ENCODE peak calls at places on chromosomes 12 and 14, in seven cellular contexts. X is aorta; V is AG08396; L is NCI-H1436; E is stimulated activated CD8-positive, alpha-beta memory T cell treated with anti-CD3 and anti-CD28 coated beads, Interleukin-12 subunit alpha, Interleukin-12 subunit beta, amount 100 ng/mL, for 1 hour; S is CD14-positive monocyte; Z is amygdala. M is an unnamed sample.

GRCh38 chr14:30528119-30528518 is 30.8 kb upstream of the G2E3 start:
- DNase-seq in X (no peak), V (no peak), L (no peak), E (no peak), S (no peak), Z (no peak), M (no peak)

GRCh38 chr12:56487448-56488040 is 417 bp downstream of the GLS2 start:
- DNase-seq in X (peak), V (peak), L (peak), E (no peak), S (no peak), Z (no peak), M (no peak)

GRCh38 chr14:105393151-105393550 is 5.2 kb upstream of the TEX22 start:
- DNase-seq in X (no peak), V (no peak), L (no peak), E (no peak), S (no peak), Z (no peak), M (no peak)

GRCh38 chr14:35867280-35867629 is 41.1 kb downstream of the BRMS1L start:
- DNase-seq in X (no peak), V (no peak), L (no peak), E (no peak), S (no peak), Z (no peak), M (no peak)

GRCh38 chr14:58898655-58899316 is 261.0 kb downstream of the DACT1 start:
- DNase-seq in X (no peak), V (peak), L (no peak), E (no peak), S (no peak), Z (no peak), M (peak)

GRCh38 chr14:73633115-73633514 is 11.7 kb upstream of the DNAL1 start:
- DNase-seq in X (no peak), V (no peak), L (no peak), E (no peak), S (peak), Z (no peak), M (no peak)

GRCh38 chr12:8648598-8649205 is 13.9 kb downstream of the MFAP5 start:
- DNase-seq in X (no peak), V (no peak), L (no peak), E (no peak), S (no peak), Z (no peak), M (no peak)

GRCh38 chr14:64095620-64096019 is 198.6 kb downstream of the ESR2 start:
- DNase-seq in X (no peak), V (no peak), L (no peak), E (no peak), S (no peak), Z (no peak), M (no peak)

GRCh38 chr12:54195736-54196347 is 7.1 kb upstream of the SMUG1 start:
- DNase-seq in X (no peak), V (no peak), L (no peak), E (no peak), S (peak), Z (no peak), M (no peak)

M was measured in AG09319.